ENCODE peak calls at places on chromosomes 11 and 22, in seven cellular contexts. I, V, T, G, W, M and X are unnamed samples.

GRCh38 chr22:19799322-19800190 is 39.0 kb downstream of the TBX1 start:
- DNase-seq in I (no peak), V (no peak), T (peak), G (peak), W (peak), M (no peak), X (no peak)

GRCh38 chr11:92057849-92058442 is 166.7 kb upstream of the FAT3 start:
- DNase-seq in I (no peak), V (no peak), T (no peak), G (no peak), W (no peak), M (no peak), X (no peak)

GRCh38 chr11:75269896-75270295 is 29.3 kb downstream of the TPBGL start:
- DNase-seq in I (peak), V (no peak), T (no peak), G (no peak), W (no peak), M (no peak), X (no peak)

GRCh38 chr11:61919841-61920631 is 2.7 kb upstream of the RAB3IL1 start:
- DNase-seq in I (peak), V (no peak), T (no peak), G (no peak), W (peak), M (no peak), X (no peak)

GRCh38 chr22:44406581-44407403 is 91.2 kb downstream of the RTL6 start:
- DNase-seq in I (peak), V (peak), T (no peak), G (no peak), W (no peak), M (no peak), X (no peak)

GRCh38 chr11:9613830-9614762 is 40.6 kb downstream of the WEE1 start:
- DNase-seq in I (peak), V (peak), T (peak), G (no peak), W (peak), M (peak), X (peak)

GRCh38 chr11:131511794-131512193 is 141.4 kb downstream of the NTM start:
- DNase-seq in I (no peak), V (no peak), T (no peak), G (no peak), W (peak), M (no peak), X (peak)

GRCh38 chr11:44332665-44333064 is 22.7 kb upstream of the ALX4 start:
- DNase-seq in I (no peak), V (peak), T (no peak), G (no peak), W (no peak), M (no peak), X (no peak)

GRCh38 chr22:17978027-17978426 is 46.3 kb downstream of the MICAL3 start:
- DNase-seq in I (no peak), V (no peak), T (no peak), G (no peak), W (no peak), M (no peak), X (no peak)

GRCh38 chr11:35477871-35478270 is 47.5 kb downstream of the PAMR1 start:
- DNase-seq in I (no peak), V (no peak), T (no peak), G (no peak), W (peak), M (no peak), X (no peak)